ENCODE peak calls at places on chromosomes 2 and 18, in six cellular contexts. I is Peyer's patch, A is endothelial cell, K is CD14-positive monocyte, S is astrocyte of the cerebellum, E is GM13976. D is an unnamed sample.

GRCh38 chr2:26921323-26921722 is 49.1 kb upstream of the MAPRE3 start:
- DNase-seq in A (no peak), K (no peak), S (no peak), E (no peak), I (no peak), D (no peak)

GRCh38 chr18:59057969-59058368 is 81.7 kb upstream of the SEC11C start:
- DNase-seq in I (no peak), K (no peak), S (peak), E (no peak), A (no peak), D (no peak)

GRCh38 chr18:63832470-63832869 is 55.0 kb upstream of the SERPINB2 start:
- DNase-seq in I (no peak), E (no peak), S (no peak), K (no peak), A (no peak), D (no peak)

GRCh38 chr2:38115216-38116012 is 39.5 kb upstream of the CYP1B1 start:
- DNase-seq in A (peak), E (peak), S (peak), I (peak), K (peak), D (no peak)

GRCh38 chr2:202154613-202155281 is 81.7 kb downstream of the KIAA2012 start:
- DNase-seq in A (no peak), S (no peak), E (no peak), K (no peak), I (no peak), D (no peak)

GRCh38 chr2:217650229-217650628 is 352.6 kb downstream of the TNS1 start:
- DNase-seq in K (no peak), A (no peak), I (no peak), S (no peak), E (no peak), D (no peak)

GRCh38 chr2:173571021-173571821 is 216.5 kb downstream of the CDCA7 start:
- DNase-seq in K (no peak), E (peak), I (no peak), A (peak), S (peak), D (no peak)

GRCh38 chr2:134976074-134976702 is 57.6 kb downstream of the CCNT2 start:
- DNase-seq in A (no peak), I (no peak), K (no peak), E (no peak), S (no peak), D (no peak)

GRCh38 chr2:85723707-85724360 is 29.7 kb downstream of the GNLY start:
- DNase-seq in I (no peak), S (no peak), E (no peak), A (no peak), K (no peak), D (no peak)

GRCh38 chr2:181813963-181814565 is 77.5 kb upstream of the ITPRID2 start:
- DNase-seq in A (no peak), K (no peak), S (no peak), I (no peak), E (no peak), D (no peak)

DNA sequence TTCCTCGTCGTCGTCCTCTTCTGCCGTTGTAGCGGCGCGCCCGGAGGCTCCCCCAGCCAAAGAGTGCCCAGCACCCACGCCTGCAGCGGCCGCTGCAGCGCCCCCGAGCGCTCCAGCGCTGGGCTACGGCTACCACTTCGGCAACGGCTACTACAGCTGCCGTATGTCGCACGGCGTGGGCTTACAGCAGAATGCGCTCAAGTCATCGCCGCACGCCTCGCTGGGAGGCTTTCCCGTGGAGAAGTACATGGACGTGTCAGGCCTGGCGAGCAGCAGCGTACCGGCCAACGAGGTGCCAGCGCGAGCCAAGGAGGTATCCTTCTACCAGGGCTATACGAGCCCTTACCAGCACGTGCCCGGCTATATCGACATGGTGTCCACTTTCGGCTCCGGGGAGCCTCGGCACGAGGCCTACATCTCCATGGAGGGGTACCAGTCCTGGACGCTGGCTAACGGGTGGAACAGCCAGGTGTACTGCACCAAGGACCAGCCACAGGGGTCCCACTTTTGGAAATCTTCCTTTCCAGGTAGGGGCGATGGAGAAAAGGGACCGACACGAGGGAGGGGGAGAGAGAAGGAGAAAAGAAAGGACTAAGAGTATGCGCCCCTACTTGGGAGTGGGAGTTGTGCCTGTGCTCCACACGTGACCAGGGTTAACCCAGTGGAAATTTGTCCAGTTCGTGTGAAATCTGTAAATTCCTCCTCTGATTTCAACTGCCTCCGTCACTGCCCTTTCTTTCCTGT is 796 bp downstream of the HOXD13 start:
- DNase-seq in S (no peak), E (no peak), A (no peak), I (no peak), K (no peak), D (no peak)
- TF ChIP-seq CTCF in S (no peak), E (no peak), A (no peak), I (no peak), K (no peak), D (peak)

GRCh38 chr18:68962623-68963022 is 164.7 kb downstream of the CCDC102B start:
- DNase-seq in S (no peak), A (no peak), K (no peak), I (no peak), E (no peak), D (no peak)

GRCh38 chr18:68956650-68957049 is 158.8 kb downstream of the CCDC102B start:
- DNase-seq in K (no peak), I (no peak), E (no peak), A (no peak), S (no peak), D (no peak)

GRCh38 chr18:68965817-68966216 is 167.9 kb downstream of the CCDC102B start:
- DNase-seq in A (no peak), K (no peak), E (no peak), I (no peak), S (peak), D (no peak)

DNA sequence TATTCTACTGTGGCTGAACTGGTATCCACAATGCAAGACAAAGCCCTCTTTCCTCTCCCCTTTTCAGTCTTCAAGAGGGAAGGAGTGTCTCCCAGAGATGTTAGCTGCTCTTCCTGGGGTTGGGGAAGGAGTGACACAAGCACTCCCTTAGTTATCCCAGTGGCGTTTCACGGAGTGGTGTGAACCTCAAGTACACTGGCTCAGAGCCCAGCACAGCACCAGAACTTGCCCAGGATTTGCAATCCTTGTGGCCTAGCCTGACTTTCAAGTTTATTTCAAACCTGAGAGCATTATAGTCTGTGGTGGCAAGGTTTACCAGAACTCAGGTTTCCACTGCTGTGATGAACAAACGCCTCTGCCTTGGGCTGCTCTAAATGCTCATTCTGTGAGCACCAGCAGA is 162.5 kb downstream of the CCDC102B start:
- DNase-seq in I (no peak), E (no peak), S (peak), K (no peak), A (no peak), D (no peak)
- TF ChIP-seq CTCF in I (no peak), E (no peak), S (no peak), K (no peak), A (no peak), D (no peak)

GRCh38 chr2:233976087-233976486 is 58.9 kb downstream of the TRPM8 start:
- DNase-seq in S (no peak), I (no peak), K (no peak), E (no peak), A (no peak), D (no peak)

GRCh38 chr2:233977296-233977837 is 60.2 kb downstream of the TRPM8 start:
- DNase-seq in K (no peak), I (no peak), S (no peak), A (no peak), E (no peak), D (no peak)

GRCh38 chr2:233979748-233980147 is 62.6 kb downstream of the TRPM8 start:
- DNase-seq in I (no peak), K (no peak), E (no peak), A (no peak), S (no peak), D (no peak)

GRCh38 chr2:233974530-233975071 is 57.4 kb downstream of the TRPM8 start:
- DNase-seq in K (no peak), S (peak), I (no peak), A (no peak), E (no peak), D (no peak)

DNA sequence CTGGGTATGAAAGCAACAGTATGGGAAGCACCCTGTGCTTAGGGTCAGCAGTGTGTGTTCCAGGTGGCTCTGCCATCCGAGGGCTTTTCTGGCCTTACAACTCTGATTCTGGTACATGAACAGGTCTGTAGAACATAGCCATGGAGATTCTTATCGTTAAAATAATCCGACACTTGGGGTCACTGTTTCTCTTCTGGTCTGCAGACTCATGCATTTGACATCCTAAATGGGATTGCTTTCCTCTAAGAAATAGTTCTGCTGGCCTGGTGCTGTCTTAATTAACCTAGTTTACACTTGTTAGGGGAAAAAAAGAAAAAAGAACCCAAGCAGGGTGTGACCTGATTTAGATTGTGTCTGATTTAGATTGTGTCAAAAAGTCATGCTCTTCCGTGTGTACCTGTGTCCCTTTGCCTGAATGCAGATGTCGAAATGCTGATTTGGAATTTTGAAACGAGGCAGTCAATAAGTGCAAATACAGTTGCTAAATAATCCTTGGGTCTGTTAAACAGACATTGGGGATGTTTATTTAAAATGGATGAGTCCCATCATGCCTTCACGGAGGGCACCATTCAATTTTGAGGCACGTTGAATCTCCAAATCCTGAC is 59.6 kb downstream of the TRPM8 start:
- DNase-seq in A (peak), K (no peak), S (peak), I (no peak), E (peak), D (no peak)
- TF ChIP-seq CTCF in A (no peak), K (no peak), S (peak), I (no peak), E (no peak), D (peak)

DNA sequence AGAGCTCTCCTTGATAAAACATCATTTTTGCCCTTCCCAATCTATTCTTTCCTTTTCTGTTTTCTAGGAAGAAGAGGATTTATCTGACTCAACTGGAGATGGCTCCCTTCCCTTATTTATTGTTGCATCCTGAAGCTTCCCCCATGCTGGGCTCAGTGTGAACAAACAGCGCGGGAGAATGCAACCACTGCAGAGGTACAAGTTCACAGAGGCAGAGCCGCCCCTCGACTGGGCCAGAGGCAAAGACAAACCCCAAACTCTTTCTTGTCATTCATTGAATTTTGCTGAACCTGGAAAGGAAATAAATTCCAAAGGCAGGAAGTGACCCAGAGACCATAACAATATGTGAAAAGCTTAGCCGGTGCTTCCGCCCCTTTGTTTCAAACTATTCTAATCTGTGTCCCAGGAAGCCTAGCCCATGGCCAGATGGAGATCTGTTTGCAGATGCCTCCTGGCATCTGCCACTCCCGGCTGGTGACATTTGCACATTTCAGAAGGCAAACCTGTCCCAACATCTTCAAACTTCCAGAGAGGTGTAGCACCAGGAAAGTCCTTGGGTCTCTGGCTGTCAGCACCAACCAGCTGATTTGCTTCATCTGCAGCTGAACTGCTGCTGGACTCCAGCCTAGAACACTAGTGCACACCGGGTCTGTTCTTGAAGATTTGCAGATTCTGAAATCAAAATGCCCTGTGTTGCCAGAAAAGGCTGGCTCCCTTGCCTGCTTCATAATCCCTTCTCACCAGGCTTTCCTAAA is 79.4 kb upstream of the MAP4K3 start:
- DNase-seq in I (no peak), A (peak), S (no peak), K (no peak), E (no peak), D (no peak)
- TF ChIP-seq CTCF in I (no peak), A (no peak), S (no peak), K (no peak), E (no peak), D (peak)

GRCh38 chr2:113052767-113053166 is at the start of gene IL36B:
- DNase-seq in A (no peak), I (no peak), S (no peak), E (no peak), K (no peak), D (no peak)

GRCh38 chr2:113056501-113056900 is 2.5 kb upstream of the IL36RN start:
- DNase-seq in A (no peak), I (no peak), E (no peak), K (no peak), S (no peak), D (no peak)

GRCh38 chr2:113053666-113054435 is 1.2 kb upstream of the IL36B start:
- DNase-seq in S (no peak), A (no peak), E (no peak), I (no peak), K (no peak), D (no peak)

GRCh38 chr2:113046465-113046864 is 6.2 kb downstream of the IL36B start:
- DNase-seq in E (no peak), K (no peak), S (no peak), A (no peak), I (no peak), D (no peak)

GRCh38 chr2:113050921-113051895 is 1.5 kb downstream of the IL36B start:
- DNase-seq in A (no peak), K (no peak), I (no peak), S (no peak), E (no peak), D (no peak)
- TF ChIP-seq CTCF in A (no peak), K (no peak), I (no peak), S (no peak), E (no peak), D (no peak)

GRCh38 chr2:146870691-146871090 is 974.1 kb upstream of the ACVR2A start:
- DNase-seq in A (no peak), E (no peak), S (no peak), K (no peak), I (no peak), D (no peak)

GRCh38 chr2:146869328-146869727 is 975.5 kb upstream of the ACVR2A start:
- DNase-seq in I (no peak), S (no peak), K (no peak), A (no peak), E (no peak), D (no peak)

GRCh38 chr2:146873056-146873455 is 971.8 kb upstream of the ACVR2A start:
- DNase-seq in S (no peak), A (no peak), I (no peak), K (no peak), E (no peak), D (no peak)

GRCh38 chr2:146867472-146867986 is 977.3 kb upstream of the ACVR2A start:
- DNase-seq in S (no peak), I (no peak), K (no peak), E (no peak), A (no peak), D (no peak)
- TF ChIP-seq CTCF in S (no peak), I (no peak), K (no peak), E (no peak), A (no peak), D (no peak)

DNA sequence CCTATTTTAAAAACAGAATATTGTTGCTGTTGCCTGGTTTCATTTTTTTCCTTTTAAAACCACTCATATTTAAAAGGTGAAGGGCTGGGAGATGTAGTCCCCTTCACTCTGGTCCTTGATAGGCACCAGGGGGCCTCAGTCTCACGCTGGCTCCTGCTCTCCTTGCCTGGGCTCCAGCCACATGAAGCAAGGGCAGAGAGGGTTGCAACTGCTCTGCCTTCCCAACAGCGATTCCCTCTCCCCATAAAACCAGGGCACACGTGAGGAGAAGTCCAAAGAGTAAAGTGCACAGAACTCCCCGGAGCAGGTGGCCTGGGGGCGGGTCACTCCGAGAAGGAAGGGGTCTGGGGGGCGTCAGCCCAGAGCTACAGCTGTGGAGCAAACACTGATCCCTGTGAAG is 12.8 kb downstream of the TMEM127 start:
- DNase-seq in S (no peak), E (no peak), K (no peak), I (no peak), A (no peak), D (no peak)
- TF ChIP-seq CTCF in S (no peak), E (no peak), K (no peak), I (no peak), A (no peak), D (no peak)

DNA sequence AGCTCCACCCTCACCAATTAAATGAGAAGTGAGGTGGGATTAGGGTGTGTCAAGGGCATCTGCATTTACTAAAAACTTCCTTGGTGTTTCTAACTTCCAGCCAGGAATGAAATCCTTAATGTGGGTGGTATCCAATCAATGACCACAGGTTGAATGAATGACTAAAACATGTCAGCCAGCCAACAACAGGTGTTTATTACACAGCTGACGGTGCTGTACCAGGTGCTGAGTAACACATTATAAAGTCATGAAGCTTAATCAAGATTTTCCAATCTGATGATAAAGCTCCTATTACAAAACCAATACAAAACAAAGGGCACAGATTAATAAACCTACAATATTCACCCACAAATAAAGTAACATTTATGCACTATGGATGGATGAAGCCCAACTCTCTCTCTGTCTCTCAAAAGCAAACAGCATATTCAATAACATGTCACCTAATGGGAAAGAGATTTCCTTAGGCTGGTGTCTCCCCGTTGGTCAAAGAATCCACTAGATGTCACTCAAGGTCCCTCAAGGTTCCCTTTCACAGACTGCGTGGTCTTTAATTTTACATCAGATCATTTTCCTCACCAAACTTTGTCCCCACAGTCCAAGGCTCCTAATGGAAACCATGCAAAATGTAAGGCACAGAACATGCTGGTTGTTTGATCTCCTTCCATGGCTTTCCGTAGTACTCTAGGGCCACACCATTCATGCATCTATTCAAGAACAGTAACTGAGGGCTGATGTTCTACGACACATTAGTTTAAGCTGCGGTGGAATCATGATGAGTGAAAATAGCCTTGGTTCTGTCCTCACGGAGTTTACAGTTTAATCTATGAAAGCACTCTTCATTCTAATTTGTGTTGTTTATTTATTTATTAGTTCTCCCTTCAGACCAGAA is 6.4 kb upstream of the PTPN4 start:
- DNase-seq in I (no peak), S (no peak), E (peak), K (no peak), A (peak), D (no peak)
- TF ChIP-seq CTCF in I (peak), S (peak), E (peak), K (peak), A (no peak), D (peak)

D was measured in chondrocyte.